ENCODE peak calls at places on chromosomes 2 and 18, in nine cellular contexts. G is lung; U is naive thymus-derived CD4-positive, alpha-beta T cell; R is Panc1; V is breast epithelium; N is astrocyte; P is GM23248; D is OCI-LY7; O is colonic mucosa. X is an unnamed sample.

GRCh38 chr18:75210274-75211001 is at the start of gene TSHZ1:
- DNase-seq in U (peak), D (peak), R (peak), O (peak), G (peak), V (no peak), P (peak), N (peak), X (peak)

GRCh38 chr18:26436176-26437031 is 111.9 kb downstream of the KCTD1 start:
- DNase-seq in G (no peak), N (peak), D (no peak), U (no peak), R (peak), O (no peak), V (no peak), P (peak), X (no peak)

GRCh38 chr18:70024088-70024487 is 76.4 kb upstream of the CD226 start:
- DNase-seq in O (no peak), P (no peak), U (no peak), R (no peak), G (no peak), V (no peak), N (no peak), D (no peak), X (no peak)

GRCh38 chr18:6570581-6571238 is 156.0 kb upstream of the L3MBTL4 start:
- DNase-seq in U (no peak), P (no peak), R (no peak), O (no peak), V (no peak), D (no peak), N (no peak), G (no peak), X (no peak)

GRCh38 chr18:26403451-26403850 is 144.9 kb downstream of the KCTD1 start:
- DNase-seq in R (no peak), O (no peak), G (no peak), P (no peak), N (no peak), V (no peak), U (no peak), D (no peak), X (no peak)

GRCh38 chr2:147560810-147561521 is 283.9 kb upstream of the ACVR2A start:
- DNase-seq in U (no peak), R (no peak), V (no peak), O (no peak), D (no peak), P (peak), N (no peak), G (no peak), X (no peak)

GRCh38 chr2:229852565-229852964 is 69.2 kb downstream of the TRIP12 start:
- DNase-seq in O (no peak), D (no peak), N (peak), R (no peak), P (peak), V (no peak), G (no peak), U (peak), X (no peak)

GRCh38 chr18:21096760-21097159 is 14.9 kb downstream of the ROCK1 start:
- DNase-seq in G (no peak), D (no peak), N (no peak), P (no peak), R (no peak), U (no peak), V (no peak), O (no peak), X (no peak)

GRCh38 chr2:118032169-118033013 is 18.5 kb upstream of the CCDC93 start:
- DNase-seq in D (peak), P (peak), R (no peak), G (no peak), U (no peak), O (peak), V (no peak), N (no peak), X (no peak)

GRCh38 chr2:222448806-222449205 is 24.5 kb downstream of the SGPP2 start:
- DNase-seq in G (peak), D (no peak), V (no peak), U (no peak), N (peak), P (peak), O (no peak), R (no peak), X (no peak)

GRCh38 chr2:169670215-169670651 is 24.0 kb downstream of the CFAP210 start:
- DNase-seq in D (no peak), O (no peak), V (no peak), P (peak), G (no peak), R (no peak), N (peak), U (no peak), X (no peak)

GRCh38 chr2:49271060-49271665 is 116.8 kb upstream of the FSHR start:
- DNase-seq in D (no peak), U (no peak), V (no peak), G (no peak), N (no peak), R (no peak), P (no peak), O (no peak), X (no peak)

GRCh38 chr2:107986278-107987217 is at the start of gene SLC5A7:
- DNase-seq in P (no peak), O (no peak), V (no peak), D (no peak), G (no peak), R (no peak), U (no peak), N (no peak), X (no peak)

GRCh38 chr2:105403785-105404698 is 5.2 kb upstream of the FHL2 start:
- DNase-seq in U (no peak), P (peak), R (peak), N (peak), D (no peak), O (peak), V (no peak), G (no peak), X (no peak)

GRCh38 chr2:197191177-197191947 is 119.2 kb downstream of the ANKRD44 start:
- DNase-seq in O (no peak), N (no peak), V (no peak), R (no peak), U (peak), G (no peak), P (peak), D (peak), X (no peak)

GRCh38 chr2:169363570-169364150 is 1.3 kb upstream of the LRP2 start:
- DNase-seq in U (no peak), V (peak), D (no peak), N (no peak), O (peak), P (peak), R (no peak), G (peak), X (no peak)

GRCh38 chr2:182187130-182187529 is 201.5 kb downstream of the PPP1R1C start:
- DNase-seq in D (no peak), O (no peak), V (no peak), N (no peak), R (no peak), U (no peak), G (no peak), P (no peak), X (no peak)

GRCh38 chr2:226524381-226524843 is 275.2 kb downstream of the IRS1 start:
- DNase-seq in N (peak), O (no peak), G (no peak), D (no peak), R (no peak), V (no peak), U (no peak), P (peak), X (no peak)

GRCh38 chr2:203579131-203579643 is 44.1 kb upstream of the RAPH1 start:
- DNase-seq in P (peak), D (no peak), G (peak), O (peak), V (peak), U (no peak), N (peak), R (no peak), X (no peak)

GRCh38 chr2:96209011-96209728 is 543 bp upstream of the STARD7 start:
- DNase-seq in O (no peak), P (no peak), G (no peak), D (no peak), R (no peak), U (no peak), V (no peak), N (no peak), X (no peak)

GRCh38 chr2:65980531-65980930 is 454.4 kb upstream of the MEIS1 start:
- DNase-seq in G (no peak), D (no peak), N (no peak), P (no peak), U (no peak), O (no peak), R (no peak), V (no peak), X (no peak)

GRCh38 chr2:32061973-32062861 is 1.1 kb upstream of the SPAST start:
- DNase-seq in G (peak), P (peak), U (no peak), V (no peak), O (peak), D (no peak), R (no peak), N (peak), X (no peak)

GRCh38 chr2:108586631-108587030 is 52.4 kb downstream of the LIMS1 start:
- DNase-seq in V (no peak), R (no peak), G (no peak), N (peak), P (peak), O (no peak), U (no peak), D (no peak), X (no peak)

GRCh38 chr2:421406-421805 is 133.5 kb upstream of the ALKAL2 start:
- DNase-seq in N (no peak), O (no peak), G (no peak), R (no peak), V (no peak), D (no peak), U (no peak), P (no peak), X (no peak)

GRCh38 chr18:12478269-12479057 is 70.7 kb downstream of the PRELID3A start:
- DNase-seq in N (no peak), R (no peak), V (no peak), G (no peak), P (peak), O (no peak), D (no peak), U (no peak), X (no peak)

GRCh38 chr2:211454684-211455083 is 898.3 kb downstream of the CPS1 start:
- DNase-seq in N (no peak), G (no peak), P (no peak), U (no peak), D (no peak), R (no peak), V (no peak), O (no peak), X (no peak)

GRCh38 chr18:55407774-55408535 is 180.0 kb downstream of the TCF4 start:
- DNase-seq in V (no peak), D (no peak), G (no peak), R (no peak), N (no peak), U (no peak), O (no peak), P (no peak), X (no peak)
- H3K27ac ChIP-seq in V (no peak), D (no peak), G (peak), R (no peak), N (no peak), U (no peak), O (no peak), P (no peak), X (no peak)

GRCh38 chr2:144780983-144781382 is 261.1 kb upstream of the ZEB2 start:
- DNase-seq in V (no peak), U (no peak), G (no peak), D (no peak), O (no peak), R (no peak), P (peak), N (peak), X (no peak)

GRCh38 chr2:144785253-144785652 is 265.3 kb upstream of the ZEB2 start:
- DNase-seq in G (no peak), O (no peak), D (no peak), U (no peak), P (no peak), N (no peak), V (no peak), R (no peak), X (no peak)
- H3K27ac ChIP-seq in G (no peak), O (no peak), D (no peak), U (no peak), P (no peak), N (no peak), V (no peak), R (no peak), X (no peak)

DNA sequence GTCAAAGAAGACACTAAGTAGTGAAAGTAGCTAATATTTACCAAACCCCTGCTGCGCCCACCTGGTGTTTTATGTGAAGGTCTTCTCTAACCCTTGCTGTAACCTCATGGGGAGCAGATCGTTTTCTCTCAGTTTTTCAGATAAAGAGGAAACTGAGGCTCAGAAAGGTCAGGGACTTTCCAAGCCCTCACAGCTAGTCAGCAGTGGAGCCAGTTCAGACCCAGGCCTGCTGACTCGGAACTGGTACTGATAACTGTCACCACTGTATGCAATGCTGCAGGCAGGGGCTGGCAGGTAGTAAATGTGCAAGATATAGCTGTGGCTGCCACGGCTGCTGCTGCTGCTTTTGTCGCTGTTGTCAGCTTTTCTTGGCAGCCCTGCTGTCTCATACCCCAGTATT is 69.1 kb downstream of the LRRFIP1 start:
- DNase-seq in G (no peak), U (no peak), V (no peak), D (peak), P (no peak), O (no peak), R (no peak), N (no peak), X (no peak)
- H3K27ac ChIP-seq in G (peak), U (peak), V (peak), D (peak), P (peak), O (peak), R (peak), N (peak), X (peak)

GRCh38 chr2:121611730-121612705 is 37.2 kb downstream of the CLASP1 start:
- DNase-seq in N (no peak), V (no peak), P (no peak), R (no peak), U (no peak), G (no peak), D (no peak), O (no peak), X (no peak)

GRCh38 chr2:121617042-121617599 is 32.1 kb downstream of the CLASP1 start:
- DNase-seq in U (no peak), G (no peak), N (no peak), P (peak), R (no peak), O (no peak), V (no peak), D (peak), X (no peak)

GRCh38 chr2:121608967-121609366 is 40.3 kb downstream of the CLASP1 start:
- DNase-seq in O (no peak), U (no peak), R (no peak), V (no peak), D (no peak), N (no peak), P (no peak), G (no peak), X (no peak)

GRCh38 chr2:121613152-121613551 is 36.1 kb downstream of the CLASP1 start:
- DNase-seq in G (no peak), V (no peak), O (no peak), R (no peak), N (no peak), P (no peak), D (no peak), U (no peak), X (no peak)

GRCh38 chr2:121613774-121614173 is 35.5 kb downstream of the CLASP1 start:
- DNase-seq in N (no peak), D (no peak), P (no peak), G (no peak), V (no peak), R (no peak), O (no peak), U (no peak), X (no peak)
- H3K27ac ChIP-seq in N (no peak), D (no peak), P (no peak), G (no peak), V (no peak), R (no peak), O (no peak), U (no peak), X (no peak)

DNA sequence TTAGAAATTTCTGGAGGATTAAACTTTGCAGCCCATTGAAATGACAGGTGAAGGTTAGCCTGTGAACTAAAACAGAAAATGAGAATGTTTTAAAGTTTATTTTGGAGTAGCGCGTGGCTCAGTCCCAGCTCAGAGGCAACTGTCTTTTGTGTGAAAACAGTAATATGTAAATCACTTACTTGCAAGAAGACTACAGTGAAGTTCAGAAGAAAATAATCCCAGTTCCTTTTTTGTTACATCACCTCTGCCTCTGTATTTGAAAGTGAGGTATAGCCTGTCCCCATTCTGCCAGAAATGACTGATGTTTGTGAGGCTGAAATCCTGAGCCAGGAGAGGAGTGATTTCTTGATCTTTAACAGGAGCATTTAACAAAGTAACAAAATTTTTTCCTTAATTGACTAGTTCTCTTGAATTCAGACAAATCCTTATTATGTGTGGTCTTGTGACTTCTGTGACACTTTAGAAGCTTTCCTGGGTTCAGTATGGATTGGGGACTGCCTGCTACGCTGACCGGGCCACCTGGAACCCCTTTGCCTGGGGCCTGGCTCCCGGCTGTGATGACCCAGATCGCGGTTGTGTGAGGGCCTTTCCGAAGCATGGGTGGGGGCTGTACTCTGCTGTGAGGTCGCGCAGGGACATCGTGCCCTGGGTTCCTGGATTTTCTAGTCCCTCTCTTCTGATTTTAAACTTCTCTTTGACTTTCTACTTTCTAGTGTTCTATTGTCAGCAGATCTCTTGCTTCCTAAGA is 24.3 kb downstream of the TRAPPC12 start:
- DNase-seq in N (no peak), U (no peak), D (peak), G (no peak), V (no peak), O (no peak), R (no peak), P (no peak), X (no peak)
- H3K27ac ChIP-seq in N (no peak), U (no peak), D (peak), G (no peak), V (no peak), O (no peak), R (no peak), P (no peak), X (no peak)

GRCh38 chr2:152620218-152620617 is 97.0 kb downstream of the PRPF40A start:
- DNase-seq in V (no peak), U (no peak), N (no peak), O (no peak), D (no peak), P (no peak), R (no peak), G (no peak), X (no peak)

GRCh38 chr2:152623775-152624174 is 93.5 kb downstream of the PRPF40A start:
- DNase-seq in D (no peak), G (no peak), U (no peak), P (no peak), O (no peak), V (no peak), N (no peak), R (no peak), X (no peak)

GRCh38 chr2:152623076-152623740 is 94.1 kb downstream of the PRPF40A start:
- DNase-seq in O (no peak), P (no peak), V (no peak), D (no peak), U (no peak), G (no peak), N (no peak), R (no peak), X (no peak)

GRCh38 chr2:152622228-152622627 is 95.0 kb downstream of the PRPF40A start:
- DNase-seq in U (no peak), P (no peak), D (no peak), O (no peak), V (no peak), G (no peak), R (no peak), N (no peak), X (no peak)

GRCh38 chr2:152620985-152621384 is 96.3 kb downstream of the PRPF40A start:
- DNase-seq in O (no peak), N (no peak), G (no peak), R (no peak), P (no peak), D (no peak), U (no peak), V (no peak), X (no peak)
- H3K27ac ChIP-seq in O (no peak), N (no peak), G (no peak), R (no peak), P (no peak), D (no peak), U (no peak), V (no peak), X (no peak)

DNA sequence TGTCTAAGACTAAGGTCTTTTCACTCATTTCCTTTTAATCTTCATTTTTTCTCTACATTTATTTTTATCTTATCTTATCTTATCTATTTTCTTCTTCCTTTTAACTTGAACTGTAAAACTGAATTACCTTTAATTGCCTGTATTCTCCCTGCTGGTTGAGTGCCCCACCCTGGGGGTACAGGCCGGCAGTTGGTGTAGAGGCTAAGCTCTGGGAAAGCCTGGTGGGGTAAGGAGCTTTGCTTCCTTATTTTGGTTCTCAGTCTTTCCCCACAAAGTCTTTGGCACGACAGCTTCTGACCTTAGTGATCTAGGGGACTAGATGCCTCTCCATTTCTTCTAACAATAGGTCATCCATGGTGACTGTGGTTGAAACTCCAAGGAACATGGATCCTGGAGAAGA is 26.8 kb upstream of the HAAO start:
- DNase-seq in O (peak), D (no peak), R (no peak), V (no peak), G (no peak), U (no peak), P (no peak), N (no peak), X (no peak)
- H3K27ac ChIP-seq in O (no peak), D (no peak), R (no peak), V (no peak), G (no peak), U (no peak), P (no peak), N (no peak), X (no peak)

X was measured in effector memory CD4-positive, alpha-beta T cell.